ENCODE peak calls at places on chromosome 2, in six cellular contexts. P is adrenal gland, B is HCT116, C is lower lobe of right lung, S is A673, J is colonic mucosa. G is an unnamed sample.

GRCh38 chr2:207143474-207144190 is 22.1 kb downstream of the KLF7 start:
- DNase-seq in J (peak; percentile 52), C (peak; percentile 79), P (peak; percentile 50), S (no peak), B (no peak), G (peak; percentile 7)

GRCh38 chr2:172429351-172429968 is 2.1 kb downstream of the ITGA6 start:
- DNase-seq in C (no peak), J (no peak), B (no peak), P (no peak), S (no peak), G (no peak)

GRCh38 chr2:118905206-118905605 is 36.8 kb upstream of the MARCO start:
- DNase-seq in S (no peak), C (no peak), J (no peak), B (no peak), P (no peak), G (no peak)

GRCh38 chr2:176490061-176490861 is 221.0 kb downstream of the MTX2 start:
- DNase-seq in J (no peak), S (no peak), C (no peak), P (peak; percentile 24), B (no peak), G (no peak)

GRCh38 chr2:222271854-222272253 is 26.9 kb downstream of the PAX3 start:
- DNase-seq in S (no peak), J (no peak), B (no peak), C (no peak), P (no peak), G (no peak)

GRCh38 chr2:20852670-20853069 is 29.8 kb upstream of the LDAH start:
- DNase-seq in C (no peak), P (no peak), S (no peak), B (no peak), J (no peak), G (no peak)

GRCh38 chr2:174836345-174836999 is 72.2 kb upstream of the CHRNA1 start:
- DNase-seq in S (no peak), J (no peak), P (no peak), C (no peak), B (no peak), G (no peak)

GRCh38 chr2:58734365-58734764 is 493.2 kb upstream of the FANCL start:
- DNase-seq in S (no peak), C (no peak), J (no peak), P (no peak), B (peak; percentile 41), G (no peak)

GRCh38 chr2:188518391-188518790 is 226.7 kb downstream of the GULP1 start:
- DNase-seq in J (no peak), C (no peak), P (no peak), S (no peak), B (no peak), G (no peak)

GRCh38 chr2:233250985-233251305 is 528 bp upstream of the ATG16L1 start:
- DNase-seq in S (no peak), J (no peak), C (no peak), B (no peak), P (no peak), G (no peak)

GRCh38 chr2:119008108-119008507 is 66.1 kb downstream of the MARCO start:
- DNase-seq in S (no peak), B (peak; percentile 37), J (no peak), C (no peak), P (no peak), G (no peak)

GRCh38 chr2:3911891-3912455 is 208.6 kb downstream of the DCDC2C start:
- DNase-seq in P (no peak), S (no peak), C (no peak), B (no peak), J (no peak), G (no peak)

GRCh38 chr2:20343128-20343527 is 7.5 kb downstream of the PUM2 start:
- DNase-seq in C (no peak), J (no peak), B (no peak), S (no peak), P (no peak), G (no peak)

GRCh38 chr2:212254331-212254730 is 284.3 kb downstream of the ERBB4 start:
- DNase-seq in P (no peak), B (no peak), J (no peak), S (no peak), C (no peak), G (no peak)

GRCh38 chr2:68839260-68839833 is 31.9 kb downstream of the BMP10 start:
- DNase-seq in P (no peak), C (no peak), J (no peak), S (peak; percentile 34), B (peak; percentile 10), G (no peak)

GRCh38 chr2:207334631-207335371 is 169.1 kb upstream of the KLF7 start:
- DNase-seq in C (peak; percentile 56), J (no peak), P (peak; percentile 32), B (peak; percentile 62), S (peak; percentile 67), G (no peak)

GRCh38 chr2:234033174-234033573 is 17.3 kb upstream of the SPP2 start:
- DNase-seq in B (no peak), C (no peak), P (no peak), S (peak; percentile 46), J (no peak), G (no peak)

GRCh38 chr2:126700073-126700581 is 44.2 kb downstream of the GYPC start:
- DNase-seq in P (no peak), C (no peak), B (no peak), J (no peak), S (peak; percentile 51), G (no peak)

GRCh38 chr2:129129087-129129486 is 810.4 kb upstream of the HS6ST1 start:
- DNase-seq in J (no peak), P (no peak), S (no peak), B (no peak), C (no peak), G (no peak)

GRCh38 chr2:188810591-188810990 is 163.6 kb upstream of the COL3A1 start:
- DNase-seq in S (no peak), J (no peak), P (no peak), B (no peak), C (no peak), G (no peak)

GRCh38 chr2:121297217-121297830 is 12.3 kb upstream of the TFCP2L1 start:
- DNase-seq in S (peak; percentile 68), J (peak; percentile 57), B (peak; percentile 42), C (no peak), P (no peak), G (no peak)

GRCh38 chr2:180478883-180479282 is 471.8 kb upstream of the CWC22 start:
- DNase-seq in P (no peak), B (no peak), S (no peak), C (no peak), J (no peak), G (no peak)

GRCh38 chr2:230932556-230933511 is 7.8 kb upstream of the GPR55 start:
- DNase-seq in B (no peak), C (peak; percentile 57), S (no peak), J (no peak), P (no peak), G (no peak)

GRCh38 chr2:17996978-17997377 is 118.5 kb downstream of the KCNS3 start:
- DNase-seq in P (no peak), J (no peak), S (no peak), B (no peak), C (no peak), G (no peak)

GRCh38 chr2:131122496-131122895 is 17.4 kb downstream of the PLEKHB2 start:
- DNase-seq in B (no peak), S (no peak), P (no peak), J (no peak), C (no peak), G (no peak)

GRCh38 chr2:215002500-215002899 is 135.9 kb downstream of the ABCA12 start:
- DNase-seq in B (peak; percentile 31), P (peak; percentile 16), S (peak; percentile 64), C (no peak), J (peak; percentile 19), G (no peak)

GRCh38 chr2:65142515-65142914 is 12.6 kb upstream of the RAB1A start:
- DNase-seq in P (no peak), J (no peak), S (no peak), C (no peak), B (no peak), G (no peak)

GRCh38 chr2:43116988-43117387 is 109.4 kb downstream of the ZFP36L2 start:
- DNase-seq in B (no peak), C (no peak), J (no peak), P (no peak), S (no peak), G (no peak)

GRCh38 chr2:43251171-43251731 is 24.8 kb upstream of the ZFP36L2 start:
- DNase-seq in C (no peak), S (peak; percentile 41), P (no peak), J (no peak), B (no peak), G (no peak)

GRCh38 chr2:161200327-161200726 is 40.1 kb downstream of the TANK start:
- DNase-seq in S (no peak), J (no peak), C (no peak), P (no peak), B (no peak), G (no peak)

GRCh38 chr2:175684466-175684865 is 317.6 kb downstream of the LNPK start:
- DNase-seq in C (no peak), P (no peak), B (no peak), J (no peak), S (no peak), G (no peak)

GRCh38 chr2:181784556-181784955 is 104.2 kb upstream of the NEUROD1 start:
- DNase-seq in C (no peak), J (no peak), P (no peak), S (no peak), B (peak; percentile 88), G (no peak)
- H3K4me1 ChIP-seq in C (peaks cover 10% of the 10 kb centered on the region), J (peaks cover 4% of the 10 kb centered on the region), P (peaks cover 21% of the 10 kb centered on the region), S (peaks cover 59% of the 10 kb centered on the region), B (peaks cover 100% of the 10 kb centered on the region), G (no peaks in the 10 kb centered on the region)

GRCh38 chr2:50333501-50334228 is 698.3 kb downstream of the NRXN1 start:
- DNase-seq in C (no peak), B (no peak), S (no peak), P (no peak), J (no peak), G (no peak)
- H3K36me3 ChIP-seq in C (no peaks in the 10 kb centered on the region), B (no peaks in the 10 kb centered on the region), S (no peaks in the 10 kb centered on the region), P (no peaks in the 10 kb centered on the region), J (no peaks in the 10 kb centered on the region), G (no peaks in the 10 kb centered on the region)

GRCh38 chr2:70719231-70719630 is 48.8 kb downstream of the ADD2 start:
- DNase-seq in J (no peak), P (no peak), S (no peak), B (no peak), C (no peak), G (no peak)

GRCh38 chr2:70716951-70717350 is 51.0 kb downstream of the ADD2 start:
- DNase-seq in J (no peak), B (no peak), P (no peak), S (no peak), C (no peak), G (no peak)

GRCh38 chr2:70716131-70716766 is 51.8 kb downstream of the ADD2 start:
- DNase-seq in C (no peak), P (no peak), S (no peak), J (no peak), B (no peak), G (no peak)

GRCh38 chr2:70718736-70719135 is 49.3 kb downstream of the ADD2 start:
- DNase-seq in P (no peak), S (no peak), C (no peak), B (no peak), J (no peak), G (no peak)

GRCh38 chr2:70717431-70718038 is 50.5 kb downstream of the ADD2 start:
- DNase-seq in C (no peak), B (no peak), J (no peak), S (no peak), P (no peak), G (no peak)
- H3K4me1 ChIP-seq in C (no peaks in the 10 kb centered on the region), B (no peaks in the 10 kb centered on the region), J (no peaks in the 10 kb centered on the region), S (no peaks in the 10 kb centered on the region), P (no peaks in the 10 kb centered on the region), G (no peaks in the 10 kb centered on the region)

GRCh38 chr2:46351388-46352141 is 54.4 kb downstream of the EPAS1 start:
- DNase-seq in J (no peak), P (no peak), B (no peak), S (no peak), C (peak; percentile 59), G (peak; percentile 48)
- H3K36me3 ChIP-seq in J (no peaks in the 10 kb centered on the region), P (peaks cover 15% of the 10 kb centered on the region), B (peaks cover 4% of the 10 kb centered on the region), S (no peaks in the 10 kb centered on the region), C (peaks cover 99% of the 10 kb centered on the region), G (no peaks in the 10 kb centered on the region)